ENCODE peak calls at places on chromosomes 13 and 19, in five cellular contexts. Z is upper lobe of left lung, Q is Panc1, X is GM12878, R is HCT116. V is an unnamed sample.

GRCh38 chr19:17220207-17220758 is 5.1 kb downstream of the USE1 start:
- ATAC-seq in Z (no peak), Q (no peak), X (no peak), R (peak; percentile 48), V (peak; percentile 32)

GRCh38 chr19:13051581-13052165 is 51.0 kb downstream of the LYL1 start:
- ATAC-seq in Z (peak; percentile 69), Q (peak; percentile 60), X (peak; percentile 50), R (peak; percentile 45), V (peak; percentile 44)

GRCh38 chr19:1630012-1630411 is 22.4 kb downstream of the TCF3 start:
- ATAC-seq in Z (no peak), Q (no peak), X (no peak), R (no peak), V (no peak)

GRCh38 chr19:18280247-18281081 is 958 bp downstream of the JUND start:
- ATAC-seq in Z (peak; percentile 64), Q (peak; percentile 27), X (peak; percentile 51), R (peak; percentile 17), V (peak; percentile 10)

GRCh38 chr13:76965759-76966421 is 17.6 kb downstream of the ACOD1 start:
- ATAC-seq in Z (peak; percentile 40), Q (no peak), X (no peak), R (no peak), V (peak; percentile 34)

GRCh38 chr19:12932392-12933286 is 872 bp downstream of the FARSA start:
- ATAC-seq in Z (no peak), Q (no peak), X (peak; percentile 26), R (peak; percentile 0), V (no peak)

GRCh38 chr13:26425439-26426358 is 131.8 kb upstream of the WASF3 start:
- ATAC-seq in Z (peak; percentile 70), Q (no peak), X (no peak), R (no peak), V (peak; percentile 50)

GRCh38 chr19:20278342-20278741 is 111.3 kb downstream of the ZNF486 start:
- ATAC-seq in Z (no peak), Q (no peak), X (no peak), R (no peak), V (peak; percentile 41)

GRCh38 chr19:28543244-28543776 is 669.6 kb downstream of the UQCRFS1 start:
- ATAC-seq in Z (no peak), Q (no peak), X (no peak), R (no peak), V (no peak)

GRCh38 chr13:97344250-97345175 is 89.5 kb upstream of the RAP2A start:
- ATAC-seq in Z (peak; percentile 67), Q (peak; percentile 74), X (peak; percentile 93), R (peak; percentile 95), V (peak; percentile 67)

GRCh38 chr13:97743946-97744345 is 209.5 kb upstream of the IPO5 start:
- ATAC-seq in Z (no peak), Q (no peak), X (no peak), R (no peak), V (no peak)

GRCh38 chr13:91165758-91166157 is 181.7 kb upstream of the MIR17HG start:
- ATAC-seq in Z (no peak), Q (no peak), X (no peak), R (no peak), V (no peak)

GRCh38 chr13:91158015-91158390 is 189.5 kb upstream of the MIR17HG start:
- ATAC-seq in Z (no peak), Q (no peak), X (no peak), R (no peak), V (no peak)

GRCh38 chr13:91157273-91158014 is 190.0 kb upstream of the MIR17HG start:
- ATAC-seq in Z (no peak), Q (no peak), X (no peak), R (no peak), V (no peak)

GRCh38 chr13:91166714-91167511 is 180.6 kb upstream of the MIR17HG start:
- ATAC-seq in Z (no peak), Q (no peak), X (no peak), R (no peak), V (no peak)

DNA sequence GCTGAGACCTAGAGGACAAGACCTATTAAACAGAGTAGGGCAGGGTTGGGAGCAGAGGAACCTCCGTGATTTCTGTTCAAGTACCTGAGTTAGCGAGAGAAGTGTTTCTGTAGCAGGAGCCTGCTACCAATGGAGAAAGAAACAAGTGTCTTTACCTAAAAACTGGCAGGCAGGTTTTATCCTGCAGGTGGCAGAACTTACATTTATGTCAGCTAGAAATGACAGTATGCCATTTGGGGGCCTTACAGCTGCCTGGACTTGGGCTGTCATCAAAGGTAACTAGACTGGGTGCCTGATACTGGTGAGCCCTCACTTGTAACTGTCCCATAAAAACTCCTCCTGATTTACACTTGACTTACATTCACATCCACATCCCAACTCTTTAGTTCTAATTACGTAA is 185.3 kb upstream of the MIR17HG start:
- ATAC-seq in Z (no peak), Q (no peak), X (peak; percentile 61), R (no peak), V (no peak)
- TF ChIP-seq CTCF in Z (no peak), Q (no peak), X (peak; percentile 25), R (no peak), V (no peak)

GRCh38 chr19:38661166-38661565 is 13.7 kb downstream of the ACTN4 start:
- ATAC-seq in Z (no peak), Q (no peak), X (no peak), R (no peak), V (no peak)

GRCh38 chr19:38662508-38663155 is 15.2 kb downstream of the ACTN4 start:
- ATAC-seq in Z (no peak), Q (no peak), X (no peak), R (no peak), V (no peak)

GRCh38 chr19:38660724-38661123 is 13.3 kb downstream of the ACTN4 start:
- ATAC-seq in Z (no peak), Q (no peak), X (no peak), R (no peak), V (no peak)

GRCh38 chr19:38663156-38663651 is 15.8 kb downstream of the ACTN4 start:
- ATAC-seq in Z (no peak), Q (peak; percentile 1), X (no peak), R (no peak), V (no peak)

DNA sequence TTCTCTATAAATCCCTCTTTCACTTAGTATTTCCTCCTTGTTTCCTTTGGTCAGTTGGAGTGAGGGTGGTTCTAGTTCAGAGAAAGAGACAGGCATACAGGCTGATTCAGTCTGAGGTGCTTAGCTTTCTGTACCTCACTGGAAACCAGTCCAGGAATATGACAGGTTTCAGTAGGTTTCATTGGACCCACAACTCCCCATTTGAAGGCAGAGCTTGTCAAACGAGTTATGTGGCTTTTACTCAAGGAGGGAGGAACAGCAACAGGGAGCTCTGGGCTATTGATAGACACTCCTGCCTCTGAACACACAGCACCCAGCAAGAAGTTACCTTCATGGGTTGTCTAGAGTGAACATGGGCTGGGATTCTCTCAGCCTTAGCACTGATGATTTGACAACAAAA is 14.5 kb downstream of the ACTN4 start:
- ATAC-seq in Z (peak; percentile 4), Q (no peak), X (no peak), R (no peak), V (no peak)
- TF ChIP-seq POLR2AphosphoS5 in Z (peak; percentile 12), Q (no peak), X (no peak), R (no peak), V (no peak)

DNA sequence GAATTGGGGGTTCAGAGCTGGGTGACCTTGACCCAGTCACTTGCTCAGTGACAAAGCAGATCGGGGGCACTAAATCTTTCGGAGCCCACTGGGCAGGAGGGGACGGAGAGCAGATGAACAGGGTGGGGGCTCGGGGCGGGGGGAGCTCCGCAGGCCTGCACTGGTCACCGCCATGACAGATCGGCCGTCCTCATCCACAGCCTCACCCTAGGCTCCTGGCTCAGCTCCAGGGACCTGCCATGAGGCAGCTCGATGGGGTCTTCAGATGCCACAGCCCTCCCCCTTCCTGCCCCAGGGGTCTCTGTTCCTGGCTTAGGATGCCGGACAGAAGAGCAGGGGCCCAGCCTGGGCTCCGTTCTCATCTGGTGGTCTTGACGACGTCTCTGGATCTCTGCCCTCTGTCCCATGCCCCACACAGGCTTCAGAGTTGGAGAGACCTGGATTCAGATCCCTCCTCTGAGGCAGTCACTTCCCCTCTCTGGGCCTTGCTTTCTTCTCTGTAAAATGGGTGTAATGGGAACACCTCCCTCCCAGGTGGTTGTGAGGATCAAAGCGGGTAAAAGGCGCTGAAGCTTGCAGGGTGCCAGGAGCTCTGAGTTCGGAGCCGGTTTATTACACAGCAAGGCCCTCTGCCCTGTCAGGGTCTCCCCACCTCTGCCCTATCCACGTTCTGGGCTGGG is 3.0 kb downstream of the KDM4B start:
- ATAC-seq in Z (no peak), Q (no peak), X (no peak), R (no peak), V (no peak)
- H3K4me1 ChIP-seq in Z (peaks cover 67% of the 10 kb centered on the region), Q (peaks cover 30% of the 10 kb centered on the region), X (peaks cover 12% of the 10 kb centered on the region), R (peaks cover 77% of the 10 kb centered on the region), V (peaks cover 3% of the 10 kb centered on the region)

DNA sequence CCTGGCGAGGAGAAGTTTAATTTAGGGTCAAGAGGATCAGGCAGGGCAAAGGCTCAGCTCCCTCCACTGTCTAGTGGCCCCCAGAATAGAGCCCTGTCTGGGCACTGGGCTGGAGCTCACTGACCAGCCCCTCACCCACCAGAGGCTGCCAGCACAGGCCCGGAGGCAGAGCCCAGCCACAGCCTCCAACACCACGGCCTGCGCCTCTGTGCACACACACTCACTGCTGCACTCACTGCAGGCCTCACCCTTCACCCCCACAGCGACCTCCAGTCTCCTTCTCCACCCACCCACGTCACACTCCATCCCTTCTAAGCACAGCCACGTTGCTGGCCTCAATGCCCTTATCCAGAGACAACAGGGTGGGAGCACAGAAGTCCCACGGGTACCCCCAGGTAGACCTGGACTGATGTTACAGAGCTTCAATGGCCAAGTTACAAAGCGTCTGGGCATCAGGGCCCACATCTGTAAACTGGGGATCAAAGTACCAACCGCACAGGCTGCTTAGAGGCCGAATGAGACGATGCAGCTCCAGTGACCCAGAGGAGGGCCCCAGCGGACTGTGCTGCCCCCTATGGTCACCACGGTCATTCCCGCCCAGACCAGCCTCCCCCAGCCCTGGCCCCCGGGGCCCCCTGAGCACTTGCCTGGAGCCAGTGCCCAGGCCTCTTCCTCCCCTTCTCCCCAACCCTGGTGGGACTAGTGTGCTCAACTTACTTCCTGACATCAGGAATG is 4.5 kb upstream of the PRKD2 start:
- ATAC-seq in Z (no peak), Q (no peak), X (no peak), R (no peak), V (no peak)
- TF ChIP-seq CTCF in Z (no peak), Q (no peak), X (no peak), R (peak; percentile 35), V (no peak)